ENCODE peak calls at places on chromosomes 5 and 9, in five cellular contexts. One of them, this sample, is unnamed.

GRCh38 chr9:99889120-99889519 is 17.3 kb upstream of the STX17 start:
- DNase-seq in NCI-H510A treated with DMSO at 0.1 percent for 48 hours: no peak
- DNase-seq in DMS 273 treated with DMSO at 0.1 percent for 48 hours: no peak
- DNase-seq in progenitor cell of endocrine pancreas: no peak
- DNase-seq in SHP77: no peak
- DNase-seq in this sample: no peak

GRCh38 chr9:38622083-38622674 is 1.8 kb upstream of the ANKRD18A start:
- DNase-seq in NCI-H510A treated with DMSO at 0.1 percent for 48 hours: peak
- DNase-seq in DMS 273 treated with DMSO at 0.1 percent for 48 hours: no peak
- DNase-seq in progenitor cell of endocrine pancreas: no peak
- DNase-seq in SHP77: no peak
- DNase-seq in this sample: peak

GRCh38 chr9:28207657-28208056 is 634.4 kb upstream of the C9orf72 start:
- DNase-seq in NCI-H510A treated with DMSO at 0.1 percent for 48 hours: no peak
- DNase-seq in DMS 273 treated with DMSO at 0.1 percent for 48 hours: no peak
- DNase-seq in progenitor cell of endocrine pancreas: no peak
- DNase-seq in SHP77: no peak
- DNase-seq in this sample: no peak

GRCh38 chr5:113337515-113338140 is 97.2 kb downstream of the TSSK1B start:
- DNase-seq in NCI-H510A treated with DMSO at 0.1 percent for 48 hours: no peak
- DNase-seq in DMS 273 treated with DMSO at 0.1 percent for 48 hours: no peak
- DNase-seq in progenitor cell of endocrine pancreas: no peak
- DNase-seq in SHP77: no peak
- DNase-seq in this sample: no peak

GRCh38 chr9:6566409-6567139 is 79.0 kb downstream of the GLDC start:
- DNase-seq in NCI-H510A treated with DMSO at 0.1 percent for 48 hours: no peak
- DNase-seq in DMS 273 treated with DMSO at 0.1 percent for 48 hours: no peak
- DNase-seq in progenitor cell of endocrine pancreas: no peak
- DNase-seq in SHP77: no peak
- DNase-seq in this sample: no peak

GRCh38 chr5:97750576-97750975 is 567.5 kb upstream of the RIOK2 start:
- DNase-seq in NCI-H510A treated with DMSO at 0.1 percent for 48 hours: no peak
- DNase-seq in DMS 273 treated with DMSO at 0.1 percent for 48 hours: no peak
- DNase-seq in progenitor cell of endocrine pancreas: no peak
- DNase-seq in SHP77: no peak
- DNase-seq in this sample: no peak

GRCh38 chr5:167725741-167726140 is 565.7 kb upstream of the WWC1 start:
- DNase-seq in NCI-H510A treated with DMSO at 0.1 percent for 48 hours: no peak
- DNase-seq in DMS 273 treated with DMSO at 0.1 percent for 48 hours: no peak
- DNase-seq in progenitor cell of endocrine pancreas: no peak
- DNase-seq in SHP77: no peak
- DNase-seq in this sample: no peak

GRCh38 chr5:6755941-6756340 is 42.7 kb downstream of the TENT4A start:
- DNase-seq in NCI-H510A treated with DMSO at 0.1 percent for 48 hours: no peak
- DNase-seq in DMS 273 treated with DMSO at 0.1 percent for 48 hours: no peak
- DNase-seq in progenitor cell of endocrine pancreas: no peak
- DNase-seq in SHP77: no peak
- DNase-seq in this sample: no peak

GRCh38 chr9:115986508-115986907 is 167.1 kb upstream of the PAPPA start:
- DNase-seq in NCI-H510A treated with DMSO at 0.1 percent for 48 hours: no peak
- DNase-seq in DMS 273 treated with DMSO at 0.1 percent for 48 hours: no peak
- DNase-seq in progenitor cell of endocrine pancreas: no peak
- DNase-seq in SHP77: no peak
- DNase-seq in this sample: no peak

GRCh38 chr5:173989432-173990082 is 587 bp downstream of the C5orf47 start:
- DNase-seq in NCI-H510A treated with DMSO at 0.1 percent for 48 hours: no peak
- DNase-seq in DMS 273 treated with DMSO at 0.1 percent for 48 hours: no peak
- DNase-seq in progenitor cell of endocrine pancreas: no peak
- DNase-seq in SHP77: peak
- DNase-seq in this sample: no peak

GRCh38 chr5:89686081-89686765 is 723.3 kb downstream of the CETN3 start:
- DNase-seq in NCI-H510A treated with DMSO at 0.1 percent for 48 hours: no peak
- DNase-seq in DMS 273 treated with DMSO at 0.1 percent for 48 hours: no peak
- DNase-seq in progenitor cell of endocrine pancreas: no peak
- DNase-seq in SHP77: peak
- DNase-seq in this sample: no peak

GRCh38 chr9:34119713-34120112 is 6.8 kb downstream of the DCAF12 start:
- DNase-seq in NCI-H510A treated with DMSO at 0.1 percent for 48 hours: no peak
- DNase-seq in DMS 273 treated with DMSO at 0.1 percent for 48 hours: no peak
- DNase-seq in progenitor cell of endocrine pancreas: no peak
- DNase-seq in SHP77: no peak
- DNase-seq in this sample: no peak

GRCh38 chr9:37929441-37929895 is 25.5 kb upstream of the SLC25A51 start:
- DNase-seq in NCI-H510A treated with DMSO at 0.1 percent for 48 hours: no peak
- DNase-seq in DMS 273 treated with DMSO at 0.1 percent for 48 hours: no peak
- DNase-seq in progenitor cell of endocrine pancreas: no peak
- DNase-seq in SHP77: no peak
- DNase-seq in this sample: no peak

GRCh38 chr5:163964650-163965049 is 459.2 kb downstream of the MAT2B start:
- DNase-seq in NCI-H510A treated with DMSO at 0.1 percent for 48 hours: no peak
- DNase-seq in DMS 273 treated with DMSO at 0.1 percent for 48 hours: no peak
- DNase-seq in progenitor cell of endocrine pancreas: no peak
- DNase-seq in SHP77: no peak
- DNase-seq in this sample: no peak

GRCh38 chr9:13443380-13444271 is 164.1 kb upstream of the MPDZ start:
- DNase-seq in NCI-H510A treated with DMSO at 0.1 percent for 48 hours: no peak
- DNase-seq in DMS 273 treated with DMSO at 0.1 percent for 48 hours: no peak
- DNase-seq in progenitor cell of endocrine pancreas: no peak
- DNase-seq in SHP77: no peak
- DNase-seq in this sample: no peak

GRCh38 chr9:74887041-74887980 is at the start of gene TRPM6:
- DNase-seq in NCI-H510A treated with DMSO at 0.1 percent for 48 hours: peak
- DNase-seq in DMS 273 treated with DMSO at 0.1 percent for 48 hours: peak
- DNase-seq in progenitor cell of endocrine pancreas: peak
- DNase-seq in SHP77: peak
- DNase-seq in this sample: peak

GRCh38 chr5:37717613-37718431 is 122.0 kb downstream of the GDNF start:
- DNase-seq in NCI-H510A treated with DMSO at 0.1 percent for 48 hours: peak
- DNase-seq in DMS 273 treated with DMSO at 0.1 percent for 48 hours: peak
- DNase-seq in progenitor cell of endocrine pancreas: peak
- DNase-seq in SHP77: peak
- DNase-seq in this sample: peak

GRCh38 chr5:148904440-148904839 is 78.0 kb downstream of the ADRB2 start:
- DNase-seq in NCI-H510A treated with DMSO at 0.1 percent for 48 hours: no peak
- DNase-seq in DMS 273 treated with DMSO at 0.1 percent for 48 hours: no peak
- DNase-seq in progenitor cell of endocrine pancreas: no peak
- DNase-seq in SHP77: no peak
- DNase-seq in this sample: no peak